ENCODE peak calls at places on chromosomes 5 and 9, in four cellular contexts. V is amygdala, E is ovary, P is PC-9. Y is an unnamed sample.

GRCh38 chr9:112836394-112836793 is 54.3 kb downstream of the SLC46A2 start:
- DNase-seq in V (no peak), E (no peak), P (no peak), Y (no peak)

GRCh38 chr9:68927165-68927564 is 86.7 kb downstream of the PRKACG start:
- DNase-seq in V (no peak), E (no peak), P (no peak), Y (no peak)

GRCh38 chr9:26012797-26013594 is 334.8 kb upstream of the TUSC1 start:
- DNase-seq in V (no peak), E (no peak), P (no peak), Y (no peak)

GRCh38 chr5:174423538-174423937 is 300.8 kb upstream of the MSX2 start:
- DNase-seq in V (no peak), E (no peak), P (no peak), Y (no peak)

GRCh38 chr9:33416996-33417395 is 14.6 kb upstream of the AQP7 start:
- DNase-seq in V (no peak), E (no peak), P (no peak), Y (no peak)

GRCh38 chr9:98559568-98559967 is 149.2 kb downstream of the GABBR2 start:
- DNase-seq in V (no peak), E (no peak), P (no peak), Y (no peak)

GRCh38 chr5:84239509-84239908 is 145.2 kb downstream of the EDIL3 start:
- DNase-seq in V (no peak), E (no peak), P (peak), Y (no peak)

GRCh38 chr5:72921886-72922285 is 34.0 kb upstream of the FCHO2 start:
- DNase-seq in V (no peak), E (no peak), P (no peak), Y (no peak)

GRCh38 chr5:179375236-179375685 is 30.0 kb upstream of the ADAMTS2 start:
- DNase-seq in V (no peak), E (no peak), P (no peak), Y (no peak)

GRCh38 chr5:41465493-41466171 is 44.8 kb downstream of the PLCXD3 start:
- DNase-seq in V (no peak), E (no peak), P (no peak), Y (no peak)

GRCh38 chr5:139795074-139796001 is at the start of gene PSD2:
- DNase-seq in V (no peak), E (peak), P (no peak), Y (no peak)

GRCh38 chr9:131273146-131273545 is 3.2 kb downstream of the FAM78A start:
- DNase-seq in V (no peak), E (no peak), P (no peak), Y (no peak)

GRCh38 chr5:14193496-14193895 is 50.4 kb downstream of the TRIO start:
- DNase-seq in V (no peak), E (no peak), P (no peak), Y (no peak)

GRCh38 chr9:111298111-111298510 is 31.9 kb downstream of the OR2K2 start:
- DNase-seq in V (no peak), E (no peak), P (no peak), Y (no peak)

GRCh38 chr9:86341007-86341491 is 13.2 kb downstream of the TUT7 start:
- DNase-seq in V (no peak), E (no peak), P (no peak), Y (no peak)

GRCh38 chr5:173144200-173145176 is at the start of gene BNIP1:
- DNase-seq in V (peak), E (peak), P (peak), Y (peak)

GRCh38 chr5:159581502-159582249 is 251.4 kb upstream of the IL12B start:
- DNase-seq in V (no peak), E (no peak), P (peak), Y (no peak)

GRCh38 chr5:123181394-123181801 is 92.4 kb downstream of the PRDM6 start:
- DNase-seq in V (no peak), E (no peak), P (no peak), Y (no peak)

GRCh38 chr5:59988396-59988795 is 94.9 kb upstream of the PDE4D start:
- DNase-seq in V (no peak), E (no peak), P (no peak), Y (no peak)

GRCh38 chr5:84384604-84385575 is at the start of gene EDIL3:
- DNase-seq in V (peak), E (peak), P (peak), Y (no peak)

GRCh38 chr9:101465330-101465915 is 29.8 kb upstream of the ALDOB start:
- DNase-seq in V (no peak), E (peak), P (no peak), Y (no peak)

GRCh38 chr5:131671994-131672655 is 37.1 kb upstream of the RAPGEF6 start:
- DNase-seq in V (no peak), E (peak), P (no peak), Y (no peak)

GRCh38 chr9:73595036-73595545 is 443.4 kb downstream of the ANXA1 start:
- DNase-seq in V (no peak), E (no peak), P (no peak), Y (no peak)

GRCh38 chr9:105341784-105342183 is 97.3 kb downstream of the SLC44A1 start:
- DNase-seq in V (no peak), E (no peak), P (no peak), Y (no peak)

GRCh38 chr9:115923903-115924668 is 229.5 kb upstream of the PAPPA start:
- DNase-seq in V (no peak), E (no peak), P (peak), Y (no peak)

GRCh38 chr5:154193176-154193575 is 2.6 kb downstream of the GALNT10 start:
- DNase-seq in V (peak), E (peak), P (no peak), Y (no peak)

GRCh38 chr9:81312346-81312745 is 377.0 kb downstream of the TLE1 start:
- DNase-seq in V (no peak), E (no peak), P (no peak), Y (no peak)

GRCh38 chr9:106930477-106930876 is 67.5 kb downstream of the ZNF462 start:
- DNase-seq in V (no peak), E (no peak), P (no peak), Y (no peak)

GRCh38 chr5:161165998-161166660 is 314.1 kb upstream of the ATP10B start:
- DNase-seq in V (no peak), E (no peak), P (no peak), Y (no peak)